ENCODE peak calls at places on chromosomes 2 and 18, in six cellular contexts. V is A549, N is Peyer's patch, F is heart right ventricle, D is neuronal stem cell, P is HCT116. R is an unnamed sample.

GRCh38 chr2:28325567-28326468 is 66.8 kb upstream of the FOSL2 start:
- DNase-seq in V (no peak), N (no peak), F (no peak), D (no peak), P (peak; percentile 65), R (no peak)

GRCh38 chr2:27249077-27249890 is 13.6 kb downstream of the SLC30A3 start:
- DNase-seq in V (no peak), N (no peak), F (no peak), D (no peak), P (no peak), R (no peak)

GRCh38 chr18:25935356-25935755 is 155.1 kb downstream of the SS18 start:
- DNase-seq in V (no peak), N (no peak), F (no peak), D (no peak), P (no peak), R (no peak)

GRCh38 chr2:46053502-46054094 is 243.6 kb upstream of the EPAS1 start:
- DNase-seq in V (no peak), N (no peak), F (no peak), D (no peak), P (no peak), R (no peak)

GRCh38 chr18:21191596-21192307 is 50.3 kb upstream of the GREB1L start:
- DNase-seq in V (peak; percentile 67), N (peak; percentile 69), F (peak; percentile 20), D (no peak), P (peak; percentile 57), R (peak; percentile 27)

GRCh38 chr2:10912076-10912731 is 470 bp downstream of the KCNF1 start:
- DNase-seq in V (no peak), N (no peak), F (no peak), D (no peak), P (no peak), R (no peak)

GRCh38 chr2:127678991-127679390 is 3.7 kb upstream of the LIMS2 start:
- DNase-seq in V (no peak), N (no peak), F (no peak), D (no peak), P (no peak), R (no peak)

GRCh38 chr2:169736902-169737301 is 3.3 kb downstream of the KLHL23 start:
- DNase-seq in V (no peak), N (no peak), F (peak; percentile 43), D (no peak), P (no peak), R (no peak)

GRCh38 chr2:127637725-127638252 is 8.2 kb upstream of the GPR17 start:
- DNase-seq in V (peak; percentile 51), N (no peak), F (peak; percentile 76), D (no peak), P (peak; percentile 13), R (no peak)

GRCh38 chr2:71610671-71611070 is 157.3 kb downstream of the DYSF start:
- DNase-seq in V (no peak), N (peak; percentile 35), F (no peak), D (no peak), P (no peak), R (peak; percentile 4)

GRCh38 chr2:67994716-67995115 is 68.1 kb downstream of the C1D start:
- DNase-seq in V (no peak), N (no peak), F (no peak), D (no peak), P (no peak), R (no peak)

GRCh38 chr2:233234264-233234663 is 17.2 kb upstream of the ATG16L1 start:
- DNase-seq in V (no peak), N (no peak), F (no peak), D (no peak), P (no peak), R (no peak)

GRCh38 chr2:13193900-13194299 is 477.2 kb downstream of the TRIB2 start:
- DNase-seq in V (peak; percentile 22), N (no peak), F (no peak), D (peak; percentile 24), P (no peak), R (no peak)

DNA sequence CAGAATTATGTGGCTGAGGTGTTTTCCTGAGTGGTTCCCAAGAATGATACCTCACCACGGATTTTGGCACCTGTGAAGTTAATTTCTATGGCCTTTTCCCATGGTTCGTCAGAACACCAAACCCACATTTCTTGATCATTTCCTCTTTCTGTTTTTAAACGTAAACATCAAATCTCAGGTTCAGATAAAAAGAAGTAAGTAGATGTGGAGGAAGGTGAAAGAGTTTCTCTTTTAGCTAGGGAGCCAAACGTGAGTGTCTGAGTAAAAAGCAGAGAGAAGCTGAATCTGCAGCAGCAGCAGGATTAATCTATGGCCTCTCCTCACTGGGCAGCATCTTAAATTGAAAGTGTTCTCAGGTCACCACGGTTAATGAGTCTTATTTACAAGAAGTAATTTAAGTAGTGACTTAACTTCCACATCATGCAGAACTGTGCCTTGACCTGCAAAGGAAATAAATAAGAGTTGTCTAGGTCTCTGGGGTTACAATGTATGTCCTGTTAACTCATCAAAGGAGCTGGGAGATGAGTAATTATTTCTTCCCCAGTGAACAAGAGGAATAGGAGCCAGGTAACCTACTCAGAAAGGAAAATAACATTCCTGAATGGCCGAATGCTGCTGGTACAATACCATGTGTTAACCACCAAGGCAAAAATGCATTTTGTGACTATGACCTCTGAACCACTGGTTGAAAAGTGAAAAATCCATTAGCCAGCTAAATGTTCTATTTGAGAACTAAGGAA is 139.6 kb upstream of the NETO1 start:
- DNase-seq in V (no peak), N (no peak), F (no peak), D (no peak), P (no peak), R (no peak)
- H3K27ac ChIP-seq in V (no peak overlapping the region), N (no peak overlapping the region), F (no peak overlapping the region), D (no peak overlapping the region), P (no peak overlapping the region), R (no peak overlapping the region)

GRCh38 chr2:95143838-95144237 is 15.8 kb downstream of the ZNF514 start:
- DNase-seq in V (no peak), N (no peak), F (no peak), D (no peak), P (no peak), R (no peak)
- H3K9me3 ChIP-seq in V (peaks cover 96% of the 10 kb centered on the region), N (peaks cover 76% of the 10 kb centered on the region), F (peaks cover 95% of the 10 kb centered on the region), D (peaks cover 33% of the 10 kb centered on the region), P (peaks cover 32% of the 10 kb centered on the region), R (no peaks in the 10 kb centered on the region)

GRCh38 chr2:212941361-212941760 is 210.1 kb downstream of the IKZF2 start:
- DNase-seq in V (no peak), N (no peak), F (no peak), D (no peak), P (no peak), R (no peak)
- H3K4me3 ChIP-seq in V (no peak overlapping the region), N (no peak overlapping the region), F (no peak overlapping the region), D (no peak overlapping the region), P (no peak overlapping the region), R (no peak overlapping the region)

GRCh38 chr2:36358317-36358659 is 2.7 kb downstream of the CRIM1 start:
- DNase-seq in V (no peak), N (no peak), F (no peak), D (no peak), P (no peak), R (no peak)
- H3K27ac ChIP-seq in V (peak overlapping the region; percentile 97), N (peak overlapping the region; percentile 73), F (peak overlapping the region; percentile 92), D (no peak overlapping the region), P (peak overlapping the region; percentile 66), R (peak overlapping the region; percentile 9)

GRCh38 chr2:195937173-195937572 is 131.5 kb downstream of the DNAH7 start:
- DNase-seq in V (no peak), N (no peak), F (no peak), D (no peak), P (no peak), R (no peak)
- H3K9me3 ChIP-seq in V (no peaks in the 10 kb centered on the region), N (no peaks in the 10 kb centered on the region), F (no peaks in the 10 kb centered on the region), D (no peaks in the 10 kb centered on the region), P (no peaks in the 10 kb centered on the region), R (no peaks in the 10 kb centered on the region)

DNA sequence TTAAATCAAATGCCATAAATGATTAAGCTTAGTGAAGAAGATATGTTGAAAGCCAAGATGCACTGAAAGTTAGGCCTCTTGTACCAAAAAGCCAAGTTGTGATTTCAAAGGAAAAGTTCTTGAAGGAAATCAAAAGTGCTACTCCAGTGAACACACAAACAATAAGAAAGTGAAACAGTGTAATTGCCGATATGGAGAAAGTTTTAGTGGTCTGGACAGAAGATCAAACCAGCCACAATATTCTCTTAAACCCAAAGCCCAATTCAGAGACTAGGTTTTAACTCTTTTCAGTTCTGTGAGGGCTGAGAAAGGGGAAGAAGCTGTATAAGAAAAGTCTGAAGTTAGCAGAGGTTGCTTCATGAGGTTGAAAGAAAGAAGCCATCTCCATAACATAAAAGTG is 101.8 kb upstream of the RPE start:
- DNase-seq in V (no peak), N (no peak), F (no peak), D (no peak), P (no peak), R (no peak)
- H3K4me3 ChIP-seq in V (no peak overlapping the region), N (no peak overlapping the region), F (no peak overlapping the region), D (no peak overlapping the region), P (no peak overlapping the region), R (no peak overlapping the region)

DNA sequence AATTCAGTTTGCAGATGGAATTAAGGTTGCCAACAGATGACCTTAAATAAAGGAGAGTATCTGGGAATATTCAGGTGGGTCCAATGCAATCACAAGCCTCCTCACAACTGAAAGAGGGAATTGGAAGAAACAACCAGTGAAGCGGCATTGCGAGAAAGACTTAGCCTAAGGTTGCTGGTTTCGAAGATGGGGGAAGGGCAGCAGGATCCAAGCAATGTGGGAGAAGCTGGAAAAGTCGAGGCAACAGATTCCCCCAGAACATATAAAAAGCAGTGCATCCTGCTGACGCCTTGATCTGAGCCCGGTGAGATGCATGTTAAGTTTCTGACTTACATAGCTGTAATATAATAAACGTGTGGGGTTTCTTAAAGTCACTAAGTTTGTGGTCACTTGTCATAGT is 162.5 kb downstream of the NDUFA10 start:
- DNase-seq in V (no peak), N (peak; percentile 9), F (no peak), D (no peak), P (no peak), R (no peak)
- H3K27ac ChIP-seq in V (no peak overlapping the region), N (no peak overlapping the region), F (no peak overlapping the region), D (no peak overlapping the region), P (no peak overlapping the region), R (no peak overlapping the region)

GRCh38 chr18:14900435-14900834 is 152.5 kb downstream of the ANKRD30B start:
- DNase-seq in V (no peak), N (no peak), F (no peak), D (no peak), P (no peak), R (no peak)
- H3K9me3 ChIP-seq in V (no peaks in the 10 kb centered on the region), N (no peaks in the 10 kb centered on the region), F (no peaks in the 10 kb centered on the region), D (peaks cover 5% of the 10 kb centered on the region), P (no peaks in the 10 kb centered on the region), R (no peaks in the 10 kb centered on the region)

GRCh38 chr2:189698020-189698887 is 23.8 kb downstream of the ANKAR start:
- DNase-seq in V (peak; percentile 47), N (peak; percentile 66), F (peak; percentile 54), D (no peak), P (peak; percentile 41), R (peak; percentile 64)
- H3K4me3 ChIP-seq in V (no peak overlapping the region), N (no peak overlapping the region), F (peak overlapping the region; percentile 12), D (no peak overlapping the region), P (no peak overlapping the region), R (no peak overlapping the region)

DNA sequence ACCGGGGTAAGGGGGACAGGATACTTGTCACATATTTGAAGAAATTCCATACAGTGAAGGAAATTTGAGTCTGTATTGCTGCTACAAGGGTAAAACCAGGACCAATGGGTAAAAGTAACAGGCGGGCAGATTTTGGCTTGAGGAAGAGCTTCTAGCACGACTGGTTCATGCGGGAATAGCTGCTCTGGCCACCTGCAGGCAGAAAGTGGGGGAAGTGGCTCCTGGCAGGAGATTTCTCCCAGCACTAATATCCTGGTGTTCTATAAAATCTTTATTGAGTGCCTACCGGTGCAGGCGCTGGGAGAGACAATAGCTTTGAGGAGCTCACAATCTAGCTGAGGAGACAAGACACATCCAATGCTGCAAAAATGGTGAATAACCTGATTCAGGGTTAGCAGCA is 198.5 kb downstream of the LOXHD1 start:
- DNase-seq in V (no peak), N (no peak), F (no peak), D (no peak), P (no peak), R (no peak)
- H3K27ac ChIP-seq in V (no peak overlapping the region), N (no peak overlapping the region), F (no peak overlapping the region), D (no peak overlapping the region), P (no peak overlapping the region), R (no peak overlapping the region)